ENCODE peak calls at places on chromosomes 2 and 18, in four cellular contexts. J, X, T and Y are unnamed samples.

GRCh38 chr2:16092861-16093638 is 152.7 kb downstream of the MYCN start:
- DNase-seq in J (no peak), X (no peak), T (no peak), Y (no peak)

GRCh38 chr2:233764264-233764663 is 4.2 kb downstream of the UGT1A1 start:
- DNase-seq in J (peak; percentile 85), X (no peak), T (no peak), Y (no peak)

GRCh38 chr18:11541179-11541578 is 68.2 kb upstream of the SLC35G4 start:
- DNase-seq in J (peak; percentile 10), X (no peak), T (no peak), Y (no peak)

GRCh38 chr2:30278419-30278818 is 47.1 kb downstream of the LBH start:
- DNase-seq in J (no peak), X (no peak), T (no peak), Y (no peak)

GRCh38 chr18:13502585-13502984 is 223.8 kb downstream of the FAM210A start:
- DNase-seq in J (no peak), X (peak; percentile 36), T (no peak), Y (no peak)

GRCh38 chr2:66729391-66729790 is 294.5 kb downstream of the MEIS1 start:
- DNase-seq in J (peak; percentile 62), X (no peak), T (no peak), Y (no peak)

GRCh38 chr18:3554091-3554601 is 104.2 kb downstream of the TGIF1 start:
- DNase-seq in J (no peak), X (no peak), T (peak; percentile 12), Y (no peak)

GRCh38 chr18:74898965-74899364 is 301.3 kb downstream of the ZNF407 start:
- DNase-seq in J (peak; percentile 68), X (peak; percentile 51), T (peak; percentile 6), Y (no peak)

GRCh38 chr2:196983934-196984333 is 57.4 kb upstream of the PGAP1 start:
- DNase-seq in J (peak; percentile 60), X (no peak), T (no peak), Y (no peak)

GRCh38 chr2:28088970-28089369 is 198.4 kb downstream of the BABAM2 start:
- DNase-seq in J (peak; percentile 56), X (no peak), T (no peak), Y (no peak)

GRCh38 chr2:28080911-28081310 is 190.4 kb downstream of the BABAM2 start:
- DNase-seq in J (peak; percentile 52), X (peak; percentile 93), T (no peak), Y (no peak)

GRCh38 chr2:28085183-28085582 is 194.7 kb downstream of the BABAM2 start:
- DNase-seq in J (no peak), X (no peak), T (no peak), Y (no peak)

GRCh38 chr2:28082131-28082530 is 191.6 kb downstream of the BABAM2 start:
- DNase-seq in J (peak; percentile 41), X (no peak), T (no peak), Y (no peak)

DNA sequence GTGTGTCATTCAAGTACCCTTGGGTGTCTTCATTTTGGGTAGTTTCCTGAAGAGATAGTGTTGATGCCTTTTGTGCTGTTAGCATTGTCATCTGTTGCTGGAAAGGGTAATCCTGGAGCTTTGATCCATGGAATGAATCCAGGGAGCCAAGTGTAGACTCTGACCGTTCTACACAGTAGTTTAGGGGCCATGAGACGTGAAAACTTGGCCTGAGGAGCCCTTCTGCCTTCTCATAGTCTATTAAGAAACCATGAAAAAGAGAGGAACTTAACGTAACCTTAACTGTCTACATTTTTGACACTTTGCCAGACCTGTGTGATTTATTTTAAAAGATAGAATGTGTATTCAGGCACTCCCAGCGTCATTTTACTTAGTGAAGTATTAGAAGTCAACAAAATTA is 194.0 kb downstream of the BABAM2 start:
- DNase-seq in J (no peak), X (no peak), T (no peak), Y (no peak)
- H3K36me3 ChIP-seq in J (no peaks in the 10 kb centered on the region), X (no peaks in the 10 kb centered on the region), T (no peaks in the 10 kb centered on the region), Y (no peaks in the 10 kb centered on the region)

GRCh38 chr18:48412339-48412929 is 3.3 kb upstream of the ZBTB7C start:
- DNase-seq in J (no peak), X (peak; percentile 28), T (peak; percentile 56), Y (peak; percentile 61)
- H2AFZ ChIP-seq in J (no peak overlapping the region), X (no peak overlapping the region), T (no peak overlapping the region), Y (no peak overlapping the region)

GRCh38 chr18:58407649-58408407 is 221.1 kb downstream of the ALPK2 start:
- DNase-seq in J (no peak), X (no peak), T (peak; percentile 100), Y (no peak)
- TF ChIP-seq CTCF in J (no peak), X (no peak), T (peak; percentile 59), Y (peak; percentile 14)

DNA sequence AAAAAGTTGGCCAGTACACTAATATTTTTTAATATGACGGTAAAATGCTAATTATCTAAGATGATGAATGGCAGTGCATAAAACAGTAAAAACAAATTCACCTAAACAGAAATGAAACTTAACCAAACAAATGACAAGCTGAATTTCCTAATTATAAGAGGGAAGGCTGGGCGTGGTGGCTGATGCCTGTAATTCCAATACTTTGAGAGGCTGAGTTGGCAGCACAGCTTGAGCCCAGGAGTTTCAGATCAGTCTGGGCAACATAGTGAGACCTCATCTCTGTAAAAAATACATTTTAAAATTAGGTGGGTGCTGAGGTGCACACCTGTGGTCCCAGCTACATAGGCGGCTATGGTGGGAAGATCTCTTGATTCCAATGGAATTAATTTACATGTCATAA is 120.1 kb downstream of the USP34 start:
- DNase-seq in J (no peak), X (no peak), T (no peak), Y (no peak)
- H3K36me3 ChIP-seq in J (peaks cover 26% of the 10 kb centered on the region), X (peaks cover 1% of the 10 kb centered on the region), T (peaks cover 68% of the 10 kb centered on the region), Y (peaks cover 43% of the 10 kb centered on the region)

GRCh38 chr18:70640336-70640887 is 351.6 kb downstream of the SOCS6 start:
- DNase-seq in J (no peak), X (no peak), T (no peak), Y (no peak)
- H2AFZ ChIP-seq in J (no peak overlapping the region), X (no peak overlapping the region), T (no peak overlapping the region), Y (no peak overlapping the region)

GRCh38 chr18:36601316-36601715 is 227.5 kb downstream of the TPGS2 start:
- DNase-seq in J (no peak), X (no peak), T (no peak), Y (no peak)
- TF ChIP-seq CTCF in J (no peak), X (no peak), T (no peak), Y (no peak)

GRCh38 chr2:203252851-203253250 is 14.0 kb downstream of the CYP20A1 start:
- DNase-seq in J (no peak), X (no peak), T (no peak), Y (no peak)
- H3K36me3 ChIP-seq in J (peaks cover 34% of the 10 kb centered on the region), X (peaks cover 10% of the 10 kb centered on the region), T (peaks cover 60% of the 10 kb centered on the region), Y (no peaks in the 10 kb centered on the region)

GRCh38 chr2:157258520-157259326 is 1.2 kb downstream of the GALNT5 start:
- DNase-seq in J (no peak), X (no peak), T (no peak), Y (no peak)

GRCh38 chr2:157262248-157262647 is 4.7 kb downstream of the GALNT5 start:
- DNase-seq in J (no peak), X (no peak), T (no peak), Y (no peak)

GRCh38 chr2:157260403-157261198 is 3.1 kb downstream of the GALNT5 start:
- DNase-seq in J (no peak), X (no peak), T (no peak), Y (no peak)

GRCh38 chr2:157264099-157264498 is 6.6 kb downstream of the GALNT5 start:
- DNase-seq in J (peak; percentile 18), X (no peak), T (no peak), Y (no peak)

GRCh38 chr2:157261199-157261782 is 3.8 kb downstream of the GALNT5 start:
- DNase-seq in J (peak; percentile 75), X (no peak), T (no peak), Y (peak; percentile 26)
- H2AFZ ChIP-seq in J (peak overlapping the region; percentile 7), X (no peak overlapping the region), T (no peak overlapping the region), Y (peak overlapping the region; percentile 45)

DNA sequence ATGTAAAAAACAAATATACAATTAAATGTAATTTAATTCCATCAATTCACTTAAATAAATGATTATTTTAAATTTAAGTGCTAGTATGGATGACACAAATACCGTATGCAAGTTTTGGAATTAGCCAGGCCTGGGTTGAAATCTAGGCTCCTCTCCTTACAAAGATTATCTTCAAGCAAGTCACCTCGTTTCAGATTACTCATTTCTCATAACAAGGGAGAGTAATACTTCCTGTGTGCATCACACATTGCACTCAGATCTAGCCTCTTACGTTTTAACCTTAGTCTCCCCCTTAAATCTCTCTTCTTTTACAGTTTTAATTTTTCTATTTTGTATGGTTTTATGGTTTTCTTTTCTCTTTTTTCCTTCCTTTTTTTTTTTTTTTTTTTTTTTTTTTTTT is 1475.9 kb upstream of the NXPH2 start:
- DNase-seq in J (no peak), X (no peak), T (no peak), Y (no peak)
- TF ChIP-seq CTCF in J (no peak), X (no peak), T (no peak), Y (no peak)